ENCODE peak calls at places on chromosomes 1 and 21, in four cellular contexts. X, V, S and F are unnamed samples.

GRCh38 chr1:39901486-39902120 is at the start of gene MYCL:
- DNase-seq in X (peak), V (peak), S (peak), F (peak)

GRCh38 chr1:197451424-197451823 is 183.4 kb downstream of the CRB1 start:
- DNase-seq in X (no peak), V (no peak), S (no peak), F (no peak)

GRCh38 chr1:109193653-109194590 is 19.8 kb upstream of the SARS1 start:
- DNase-seq in X (no peak), V (no peak), S (peak), F (peak)

GRCh38 chr1:50981741-50982140 is 11.7 kb downstream of the CDKN2C start:
- DNase-seq in X (no peak), V (no peak), S (no peak), F (no peak)

GRCh38 chr1:114083186-114083585 is 70.5 kb downstream of the SYT6 start:
- DNase-seq in X (no peak), V (no peak), S (no peak), F (no peak)

GRCh38 chr1:97781762-97782337 is 139.0 kb downstream of the DPYD start:
- DNase-seq in X (no peak), V (no peak), S (no peak), F (no peak)

GRCh38 chr1:4986266-4986665 is 331.9 kb downstream of the AJAP1 start:
- DNase-seq in X (no peak), V (no peak), S (no peak), F (no peak)

GRCh38 chr1:241637046-241637590 is 3.1 kb downstream of the CHML start:
- DNase-seq in X (no peak), V (no peak), S (no peak), F (no peak)

GRCh38 chr1:161307230-161307768 is 2.5 kb downstream of the MPZ start:
- DNase-seq in X (no peak), V (no peak), S (peak), F (peak)

GRCh38 chr1:198443374-198444233 is 96.9 kb downstream of the ATP6V1G3 start:
- DNase-seq in X (peak), V (no peak), S (no peak), F (no peak)

GRCh38 chr21:29682800-29683199 is 257.0 kb downstream of the GRIK1 start:
- DNase-seq in X (no peak), V (no peak), S (no peak), F (no peak)

GRCh38 chr1:162074548-162074947 is 5.1 kb downstream of the NOS1AP start:
- DNase-seq in X (peak), V (no peak), S (no peak), F (no peak)

GRCh38 chr1:43978264-43978550 is 803 bp upstream of the B4GALT2 start:
- DNase-seq in X (no peak), V (no peak), S (peak), F (no peak)

GRCh38 chr1:99680258-99680657 is 34.3 kb downstream of the PALMD start:
- DNase-seq in X (no peak), V (no peak), S (no peak), F (no peak)

GRCh38 chr1:79391896-79392295 is 385.4 kb upstream of the ADGRL4 start:
- DNase-seq in X (no peak), V (no peak), S (no peak), F (no peak)

GRCh38 chr1:79388694-79389361 is 382.3 kb upstream of the ADGRL4 start:
- DNase-seq in X (no peak), V (no peak), S (no peak), F (no peak)

GRCh38 chr1:79386730-79387129 is 380.2 kb upstream of the ADGRL4 start:
- DNase-seq in X (no peak), V (no peak), S (no peak), F (no peak)
- H3K27ac ChIP-seq in X (no peak), V (no peak), S (no peak), F (no peak)

GRCh38 chr1:211675230-211676105 is at the start of gene NEK2:
- DNase-seq in X (peak), V (peak), S (peak), F (peak)
- H3K27ac ChIP-seq in X (peak), V (no peak), S (no peak), F (peak)

GRCh38 chr1:18940303-18941020 is 16.0 kb downstream of the IFFO2 start:
- DNase-seq in X (no peak), V (no peak), S (no peak), F (no peak)
- H3K27ac ChIP-seq in X (no peak), V (no peak), S (no peak), F (no peak)

DNA sequence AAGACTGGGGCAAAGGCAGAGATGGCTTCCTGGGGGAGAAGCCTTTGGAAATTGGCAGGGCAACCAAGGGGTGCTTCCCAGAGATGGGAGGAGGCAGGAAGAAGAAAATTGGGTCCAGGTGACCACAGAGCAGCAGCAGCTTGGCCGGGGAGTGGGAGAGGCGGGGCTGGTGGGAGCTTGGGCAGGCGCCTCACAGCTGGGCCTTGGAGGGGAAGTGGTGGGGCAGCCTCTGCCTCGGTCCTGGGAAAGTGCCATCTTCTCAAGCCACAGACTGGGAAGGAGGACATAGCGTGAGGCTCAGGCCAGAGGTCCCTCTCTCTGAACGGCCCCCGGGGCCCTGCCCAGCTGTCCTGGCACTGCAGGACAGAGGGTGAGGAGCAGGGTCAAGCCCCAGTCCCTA is 24.0 kb upstream of the WASF2 start:
- DNase-seq in X (no peak), V (peak), S (no peak), F (no peak)
- H3K27ac ChIP-seq in X (no peak), V (peak), S (no peak), F (no peak)

DNA sequence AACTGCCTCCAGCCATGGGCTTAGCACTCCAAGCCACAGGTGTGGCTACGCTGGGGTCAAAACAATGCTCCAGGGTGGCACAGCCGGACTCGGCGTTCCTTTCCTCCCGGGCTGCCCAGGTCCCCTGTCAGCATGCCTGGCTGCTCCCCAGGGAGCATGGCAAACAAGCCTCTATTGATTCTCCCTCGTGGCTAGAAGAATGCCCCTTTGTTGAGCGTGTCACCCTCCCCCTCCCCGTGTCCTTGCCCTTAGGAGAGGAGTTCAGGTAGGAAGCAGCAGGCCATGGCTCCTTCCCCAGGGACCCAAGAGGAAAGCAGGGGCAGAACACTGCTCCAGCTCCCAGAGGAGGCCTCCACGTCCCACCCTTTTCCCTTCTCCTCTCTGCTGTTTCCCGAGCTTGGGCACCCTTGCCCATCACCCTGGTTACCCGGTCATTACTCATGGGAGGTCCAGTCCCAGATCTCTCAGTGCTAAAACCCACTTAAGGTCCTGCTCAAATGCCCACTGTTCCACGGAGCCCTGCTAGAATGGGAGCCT is 57.4 kb upstream of the CITED4 start:
- DNase-seq in X (peak), V (no peak), S (peak), F (no peak)
- H3K27ac ChIP-seq in X (peak), V (no peak), S (no peak), F (no peak)

DNA sequence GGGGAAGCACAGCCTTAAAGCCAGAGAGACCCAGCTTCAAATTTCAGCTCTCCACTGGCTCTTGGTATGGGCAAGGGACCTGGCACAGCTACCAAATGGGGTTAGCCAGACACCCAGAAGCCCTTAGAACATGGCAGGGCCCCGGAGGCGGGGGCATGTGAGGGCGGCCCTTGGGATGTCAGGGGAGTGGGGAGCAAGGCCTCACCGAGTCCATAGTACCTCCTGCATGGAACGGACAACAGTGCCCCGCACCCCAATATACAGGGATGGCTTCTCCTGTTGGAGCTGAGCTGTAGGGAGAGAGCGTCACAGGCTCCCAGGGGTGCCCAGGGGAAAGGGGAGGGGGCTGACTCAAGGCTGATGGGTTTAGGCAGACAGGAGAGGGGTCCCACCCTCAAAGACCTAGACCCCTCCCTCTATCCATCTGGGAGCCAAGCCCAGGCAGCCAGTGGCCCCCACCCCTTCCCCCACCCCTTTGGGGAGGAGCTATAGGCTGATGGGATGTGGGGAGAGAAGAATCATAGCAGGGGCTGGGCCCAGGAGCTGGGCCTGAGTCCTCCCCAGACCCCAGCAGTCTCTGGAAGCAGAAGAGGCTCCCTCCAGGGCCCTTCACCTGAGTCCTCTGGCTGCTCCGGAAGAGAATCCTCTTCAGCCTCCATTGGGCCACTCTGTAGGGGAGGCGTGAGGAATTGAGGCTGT is 16.5 kb downstream of the SPOCD1 start:
- DNase-seq in X (no peak), V (no peak), S (no peak), F (no peak)
- H3K27ac ChIP-seq in X (no peak), V (no peak), S (no peak), F (no peak)

DNA sequence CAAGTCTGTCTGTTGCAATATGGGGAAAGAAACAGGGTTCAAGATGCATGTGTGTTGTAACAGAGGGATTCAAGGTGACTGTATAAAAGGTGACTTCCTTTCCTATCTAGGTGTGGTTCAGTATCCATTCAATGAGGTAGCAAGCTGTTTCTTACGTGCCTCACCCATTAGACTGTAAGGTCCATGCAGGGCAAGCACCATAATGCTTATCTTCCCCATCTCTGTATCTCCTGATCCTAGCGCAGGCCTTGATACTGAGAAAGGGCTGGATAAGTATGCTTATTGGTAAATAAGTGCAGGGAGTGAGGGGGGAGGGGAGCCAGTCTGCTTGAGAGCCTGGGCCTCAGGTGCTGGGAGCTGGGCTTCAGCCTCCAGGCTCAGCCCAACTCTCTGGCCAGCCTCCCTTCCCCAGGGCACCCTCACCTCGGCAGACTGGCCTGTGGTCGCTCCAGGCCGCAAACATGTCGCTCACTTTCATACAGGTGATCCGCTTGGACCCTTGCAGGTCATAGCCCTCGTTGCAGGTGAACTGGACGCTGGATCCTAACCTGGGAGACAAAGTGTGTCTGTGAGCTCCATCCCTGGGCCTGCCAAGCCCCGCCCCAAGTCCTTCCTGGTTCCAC is 44.5 kb upstream of the HMGB4 start:
- DNase-seq in X (no peak), V (no peak), S (no peak), F (no peak)
- H3K27ac ChIP-seq in X (no peak), V (no peak), S (no peak), F (no peak)

DNA sequence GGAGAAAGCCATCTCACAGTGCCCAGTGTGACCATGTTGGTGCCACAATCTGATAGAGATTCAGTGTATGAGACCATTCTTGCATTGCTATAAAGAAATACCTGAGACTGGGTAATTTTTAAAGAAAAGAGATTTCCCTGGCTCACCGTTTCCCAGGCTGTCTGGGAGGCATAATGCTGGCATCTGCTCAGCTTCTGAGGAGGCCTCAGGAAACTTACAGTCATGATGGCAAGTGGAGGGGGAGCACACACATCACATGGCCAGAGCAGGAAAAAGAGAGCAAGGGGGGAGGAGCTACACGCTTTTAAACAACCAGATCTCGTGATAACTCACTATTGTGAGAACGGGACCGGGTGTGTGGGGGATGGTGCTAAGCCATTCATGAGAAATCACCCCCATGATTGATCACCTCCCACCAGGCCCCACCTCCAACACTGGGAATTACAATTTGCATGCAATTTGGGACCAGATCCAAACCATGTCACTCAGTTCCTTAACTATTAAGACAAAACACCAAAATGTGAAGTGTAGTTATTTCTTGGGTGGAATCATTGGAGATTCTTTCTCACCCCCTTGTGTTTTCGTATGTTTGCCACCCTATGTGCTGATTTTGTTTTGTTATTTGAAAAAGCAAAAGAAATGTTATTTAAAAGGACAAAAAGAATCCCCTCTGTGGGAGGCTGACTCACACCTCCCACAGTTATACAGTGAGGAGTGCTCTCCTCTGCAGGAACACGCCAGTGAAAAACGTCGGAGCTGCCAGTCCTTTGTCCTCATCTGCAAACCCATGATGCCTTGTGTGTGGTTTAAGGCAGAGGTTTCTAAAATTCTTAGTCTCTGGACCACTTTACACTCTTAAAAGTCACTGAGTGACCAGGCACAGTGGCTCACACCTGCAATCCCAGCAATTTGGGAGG is 46.9 kb upstream of the IFNLR1 start:
- DNase-seq in X (no peak), V (no peak), S (no peak), F (no peak)
- H3K27ac ChIP-seq in X (no peak), V (no peak), S (no peak), F (no peak)